ENCODE peak calls at places on chromosomes 6 and 20, in seven cellular contexts. A is HEK293T, R is HT1080, W is DMS153, X is EH, U is left ventricle myocardium inferior, J is HTR-8/SVneo. S is an unnamed sample.

GRCh38 chr6:53702316-53702715 is 36.8 kb upstream of the KLHL31 start:
- DNase-seq in A (no peak), R (no peak), W (no peak), X (no peak), U (no peak), J (no peak), S (no peak)

GRCh38 chr6:15331143-15331542 is 85.3 kb downstream of the JARID2 start:
- DNase-seq in A (no peak), R (peak; percentile 44), W (no peak), X (peak; percentile 37), U (no peak), J (no peak), S (no peak)

GRCh38 chr6:48184644-48185043 is 73.6 kb upstream of the PTCHD4 start:
- DNase-seq in A (no peak), R (no peak), W (no peak), X (no peak), U (no peak), J (no peak), S (no peak)

GRCh38 chr6:90397929-90398674 is 101.5 kb upstream of the BACH2 start:
- DNase-seq in A (no peak), R (peak; percentile 76), W (no peak), X (no peak), U (no peak), J (peak; percentile 21), S (no peak)

GRCh38 chr6:52596371-52597028 is 19.6 kb upstream of the TRAM2 start:
- DNase-seq in A (no peak), R (no peak), W (no peak), X (peak; percentile 84), U (no peak), J (no peak), S (no peak)

GRCh38 chr20:57473246-57474042 is 51.5 kb downstream of the CTCFL start:
- DNase-seq in A (peak; percentile 30), R (peak; percentile 33), W (peak; percentile 82), X (no peak), U (no peak), J (no peak), S (peak; percentile 76)

GRCh38 chr6:33192671-33193602 is 670 bp upstream of the COL11A2 start:
- DNase-seq in A (no peak), R (no peak), W (no peak), X (no peak), U (peak; percentile 46), J (no peak), S (no peak)

GRCh38 chr20:25237610-25238318 is 10.1 kb upstream of the PYGB start:
- DNase-seq in A (no peak), R (peak; percentile 99), W (no peak), X (peak; percentile 100), U (no peak), J (peak; percentile 93), S (no peak)

GRCh38 chr6:5723905-5724691 is 282.6 kb downstream of the NRN1 start:
- DNase-seq in A (no peak), R (no peak), W (no peak), X (no peak), U (peak; percentile 24), J (no peak), S (peak; percentile 73)

GRCh38 chr6:111761783-111762312 is 111.4 kb downstream of the FYN start:
- DNase-seq in A (no peak), R (no peak), W (no peak), X (no peak), U (no peak), J (no peak), S (no peak)

GRCh38 chr20:576156-576555 is 32.6 kb upstream of the CSNK2A1 start:
- DNase-seq in A (no peak), R (no peak), W (no peak), X (no peak), U (no peak), J (no peak), S (no peak)

GRCh38 chr20:41618807-41619294 is 674 bp upstream of the CHD6 start:
- DNase-seq in A (no peak), R (no peak), W (no peak), X (no peak), U (no peak), J (no peak), S (no peak)

GRCh38 chr6:168377481-168377850 is 57.9 kb upstream of the DACT2 start:
- DNase-seq in A (no peak), R (no peak), W (peak; percentile 85), X (no peak), U (peak; percentile 73), J (no peak), S (peak; percentile 57)

GRCh38 chr6:144145546-144145945 is 4.8 kb upstream of the STX11 start:
- DNase-seq in A (no peak), R (peak; percentile 6), W (no peak), X (peak; percentile 42), U (no peak), J (no peak), S (no peak)

GRCh38 chr20:10115021-10115420 is 80.2 kb downstream of the ANKEF1 start:
- DNase-seq in A (no peak), R (peak; percentile 89), W (no peak), X (peak; percentile 66), U (no peak), J (no peak), S (no peak)

GRCh38 chr6:33247977-33248642 is 23.6 kb downstream of the VPS52 start:
- DNase-seq in A (peak; percentile 80), R (peak; percentile 77), W (peak; percentile 54), X (peak; percentile 87), U (peak; percentile 89), J (peak; percentile 78), S (peak; percentile 91)

GRCh38 chr6:92521553-92521952 is 897.8 kb downstream of the EPHA7 start:
- DNase-seq in A (no peak), R (no peak), W (no peak), X (no peak), U (no peak), J (no peak), S (no peak)

GRCh38 chr6:155528335-155528734 is 72.7 kb upstream of the NOX3 start:
- DNase-seq in A (no peak), R (no peak), W (no peak), X (no peak), U (no peak), J (no peak), S (no peak)

GRCh38 chr6:132482595-132482994 is 30.3 kb downstream of the STX7 start:
- DNase-seq in A (no peak), R (no peak), W (no peak), X (no peak), U (no peak), J (no peak), S (no peak)